ENCODE peak calls at places on chromosomes 4 and X, in six cellular contexts. L is germinal center; O is activated T-cell treated with anti-CD3 and anti-CD28 coated beads, Interleukin-2, amount 50 U/mL, for 72 hours; G is HS-5; R is kidney tubule cell; H is mesenteric fat pad. W is an unnamed sample.

GRCh38 chr4:82293304-82293703 is 80.5 kb downstream of the HNRNPD start:
- DNase-seq in L (no peak), O (no peak), H (no peak), G (no peak), R (no peak), W (peak)

GRCh38 chrX:51144828-51145442 is 187.7 kb upstream of the NUDT10 start:
- DNase-seq in R (peak), H (no peak), O (peak), L (peak), G (no peak), W (peak)

GRCh38 chr4:141416677-141417363 is 196.1 kb downstream of the ZNF330 start:
- DNase-seq in O (no peak), L (no peak), H (no peak), G (no peak), R (no peak), W (no peak)

GRCh38 chr4:124044867-124045266 is 648.3 kb downstream of the SPRY1 start:
- DNase-seq in L (no peak), H (no peak), G (no peak), R (no peak), O (no peak), W (no peak)

GRCh38 chr4:8761824-8762205 is 109.8 kb downstream of the HMX1 start:
- DNase-seq in G (no peak), H (peak), R (no peak), O (no peak), L (no peak), W (no peak)

GRCh38 chr4:93731448-93731847 is 97.1 kb upstream of the ATOH1 start:
- DNase-seq in L (no peak), O (no peak), H (no peak), R (peak), G (peak), W (no peak)

GRCh38 chr4:39042365-39042764 is 10.2 kb upstream of the TMEM156 start:
- DNase-seq in G (no peak), R (no peak), O (no peak), L (no peak), H (no peak), W (no peak)

GRCh38 chr4:114250439-114250891 is 271.0 kb upstream of the ARSJ start:
- DNase-seq in H (no peak), L (no peak), G (no peak), R (peak), O (no peak), W (no peak)

GRCh38 chrX:66042307-66043077 is 2.6 kb upstream of the VSIG4 start:
- DNase-seq in G (no peak), R (peak), H (no peak), O (no peak), L (no peak), W (no peak)

W was measured in GM13977.